ENCODE peak calls at places on chromosomes 5 and 9, in five cellular contexts. O, R, U, Y and E are unnamed samples. For H3K4me1, the result is how much of the 10 kb centered on the place peaks cover.

GRCh38 chr5:170632266-170632984 is 128.6 kb downstream of the KCNIP1 start:
- DNase-seq in O (no peak), U (no peak), R (no peak), Y (no peak), E (no peak)

GRCh38 chr5:16976625-16977008 is 40.5 kb upstream of the MYO10 start:
- DNase-seq in R (no peak), Y (no peak), O (no peak), U (no peak), E (no peak)

GRCh38 chr9:4196376-4196775 is 103.5 kb downstream of the GLIS3 start:
- DNase-seq in Y (no peak), U (no peak), O (no peak), R (no peak), E (no peak)

GRCh38 chr9:133146746-133147411 is 16.8 kb downstream of the GBGT1 start:
- DNase-seq in Y (no peak), U (no peak), O (no peak), R (no peak), E (no peak)

GRCh38 chr5:39503148-39503547 is 78.4 kb upstream of the DAB2 start:
- DNase-seq in R (no peak), U (no peak), Y (peak), O (peak), E (no peak)

GRCh38 chr5:64754066-64754465 is 14.4 kb downstream of the SREK1IP1 start:
- DNase-seq in R (no peak), O (no peak), Y (no peak), U (no peak), E (no peak)

GRCh38 chr9:108634669-108635462 is 220.9 kb downstream of the ACTL7B start:
- DNase-seq in U (no peak), O (no peak), R (no peak), Y (no peak), E (no peak)

GRCh38 chr5:88644676-88645075 is 238.3 kb downstream of the MEF2C start:
- DNase-seq in Y (no peak), U (no peak), R (no peak), O (no peak), E (no peak)

GRCh38 chr5:159311063-159311462 is 19.2 kb downstream of the IL12B start:
- DNase-seq in U (no peak), Y (no peak), O (no peak), R (no peak), E (no peak)

GRCh38 chr5:173625686-173626500 is 9.4 kb upstream of the BOD1 start:
- DNase-seq in U (no peak), Y (no peak), O (no peak), R (no peak), E (peak)

GRCh38 chr9:80504525-80505235 is 932.9 kb downstream of the TLE4 start:
- DNase-seq in O (no peak), Y (no peak), U (no peak), R (no peak), E (no peak)

GRCh38 chr5:38780950-38781349 is 64.9 kb upstream of the OSMR start:
- DNase-seq in R (peak), U (peak), O (peak), Y (peak), E (no peak)

GRCh38 chr5:127741412-127741811 is 38.2 kb downstream of the CCDC192 start:
- DNase-seq in R (no peak), U (no peak), O (no peak), Y (no peak), E (no peak)

GRCh38 chr5:132070460-132071337 is 2.9 kb upstream of the CSF2 start:
- DNase-seq in O (no peak), R (no peak), Y (no peak), U (no peak), E (peak)

GRCh38 chr5:180605554-180606214 is 14.4 kb upstream of the SCGB3A1 start:
- DNase-seq in R (no peak), U (peak), Y (no peak), O (peak), E (peak)

GRCh38 chr5:176817864-176818377 is 7.6 kb downstream of the UNC5A start:
- DNase-seq in R (no peak), O (no peak), Y (no peak), U (no peak), E (no peak)

GRCh38 chr9:95736891-95737522 is 138.5 kb upstream of the ERCC6L2 start:
- DNase-seq in U (no peak), R (no peak), O (no peak), Y (no peak), E (no peak)

GRCh38 chr9:95735701-95736100 is 139.8 kb upstream of the ERCC6L2 start:
- DNase-seq in O (no peak), Y (no peak), R (no peak), U (no peak), E (no peak)

GRCh38 chr9:95733687-95734659 is 141.5 kb upstream of the ERCC6L2 start:
- DNase-seq in U (no peak), Y (no peak), O (no peak), R (no peak), E (no peak)

GRCh38 chr9:95738438-95738837 is 137.1 kb upstream of the ERCC6L2 start:
- DNase-seq in O (no peak), Y (no peak), R (no peak), U (no peak), E (no peak)

GRCh38 chr9:95736370-95736769 is 139.1 kb upstream of the ERCC6L2 start:
- DNase-seq in R (no peak), Y (no peak), O (no peak), U (no peak), E (no peak)
- TF ChIP-seq CTCF in R (peak), Y (no peak), O (no peak), U (no peak), E (no peak)

DNA sequence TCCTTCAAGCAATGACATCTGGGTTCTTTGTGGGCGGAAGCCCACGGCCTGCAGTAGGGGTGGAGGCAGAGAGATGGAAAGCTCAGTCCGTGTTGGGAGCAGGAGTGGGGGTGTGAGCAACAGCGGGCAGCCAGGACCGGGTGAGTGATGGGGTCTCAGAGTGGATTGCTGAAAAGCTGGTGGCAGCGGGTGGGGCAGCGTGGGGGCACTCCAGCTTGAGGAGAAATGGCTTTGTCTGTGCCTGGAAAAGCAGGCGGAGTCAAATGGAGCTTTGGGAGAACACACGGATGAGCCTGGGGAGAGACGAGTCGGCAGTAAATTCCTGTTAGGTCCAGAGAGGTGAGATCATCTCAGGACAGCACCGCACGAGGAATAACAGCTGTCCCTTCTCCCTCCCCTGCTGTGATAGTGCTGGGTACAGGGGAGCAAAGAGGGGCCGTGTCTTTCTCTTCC is 42.1 kb downstream of the CACNA1B start:
- DNase-seq in U (no peak), Y (no peak), O (no peak), R (no peak), E (no peak)
- H3K4me1 ChIP-seq in U (under half), Y (under half), O (under half), R (under half), E (under half)

GRCh38 chr9:130932220-130933069 is 6.6 kb downstream of the FIBCD1 start:
- DNase-seq in R (peak), O (no peak), Y (peak), U (no peak), E (no peak)
- TF ChIP-seq CTCF in R (peak), O (no peak), Y (peak), U (no peak), E (no peak)

GRCh38 chr5:14180437-14180836 is 37.3 kb downstream of the TRIO start:
- DNase-seq in U (no peak), O (no peak), R (no peak), Y (no peak), E (no peak)
- H3K4me1 ChIP-seq in U (under half), O (under half), R (half or more), Y (under half), E (under half)

GRCh38 chr5:73314395-73315195 is 134.0 kb downstream of the FOXD1 start:
- DNase-seq in O (no peak), U (no peak), Y (no peak), R (no peak), E (no peak)

GRCh38 chr5:73307645-73308346 is 134.8 kb downstream of the TMEM174 start:
- DNase-seq in O (no peak), R (no peak), Y (no peak), U (no peak), E (no peak)

GRCh38 chr5:73311291-73312110 is 137.1 kb downstream of the FOXD1 start:
- DNase-seq in R (no peak), O (no peak), Y (peak), U (no peak), E (peak)

GRCh38 chr5:73312872-73313510 is 135.6 kb downstream of the FOXD1 start:
- DNase-seq in Y (no peak), O (no peak), U (no peak), R (no peak), E (no peak)

DNA sequence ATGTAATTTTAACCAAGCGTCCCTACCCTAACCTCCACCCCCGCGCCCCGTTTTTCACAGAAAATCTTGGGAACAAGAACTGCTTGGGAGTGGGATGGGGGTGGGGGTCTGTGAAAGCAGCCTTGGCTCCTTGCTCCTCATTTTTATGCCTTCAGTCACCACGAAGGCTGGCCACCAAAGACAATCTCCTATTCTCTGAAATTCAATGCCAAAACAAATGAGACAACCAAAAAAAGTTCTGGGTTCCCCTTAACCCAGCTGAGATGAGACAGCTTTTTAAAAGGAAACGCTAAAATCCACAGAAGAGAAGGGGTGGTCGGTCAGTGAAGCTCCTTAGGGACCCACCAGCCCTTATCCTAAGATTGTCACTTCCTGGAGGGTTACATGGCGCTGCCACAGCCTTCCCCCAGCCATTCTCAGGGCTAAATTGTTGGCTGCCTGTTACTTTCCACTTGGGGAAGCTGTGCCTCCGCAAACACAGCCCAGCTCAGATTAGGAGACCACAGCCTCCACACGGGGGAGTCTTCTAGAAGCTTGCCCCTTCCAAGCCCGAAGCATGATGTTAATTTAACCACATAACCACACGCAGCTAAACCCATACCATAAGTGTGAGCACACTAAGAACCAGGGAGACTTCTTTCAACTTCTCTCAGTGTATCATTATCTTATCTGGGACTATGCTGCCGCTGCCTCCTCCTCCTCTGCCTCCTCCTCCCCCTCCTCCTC is 136.3 kb downstream of the FOXD1 start:
- DNase-seq in U (no peak), Y (no peak), O (no peak), R (no peak), E (peak)
- TF ChIP-seq CTCF in U (no peak), Y (no peak), O (no peak), R (no peak), E (no peak)

GRCh38 chr5:154369682-154370081 is 76.1 kb upstream of the SAP30L start:
- DNase-seq in Y (no peak), U (no peak), R (no peak), O (no peak), E (no peak)

GRCh38 chr5:154370119-154370518 is 75.7 kb upstream of the SAP30L start:
- DNase-seq in O (no peak), Y (no peak), U (no peak), R (no peak), E (no peak)

GRCh38 chr5:154373729-154374179 is 72.0 kb upstream of the SAP30L start:
- DNase-seq in Y (no peak), R (no peak), O (no peak), U (no peak), E (no peak)

GRCh38 chr5:154370730-154371334 is 75.0 kb upstream of the SAP30L start:
- DNase-seq in U (no peak), R (peak), O (no peak), Y (peak), E (no peak)

GRCh38 chr5:154371687-154372086 is 74.1 kb upstream of the SAP30L start:
- DNase-seq in U (no peak), Y (no peak), O (no peak), R (no peak), E (no peak)
- H3K4me1 ChIP-seq in U (under half), Y (under half), O (under half), R (half or more), E (under half)